ENCODE peak calls at places on chromosomes 13 and 19, in four cellular contexts. I is A172, E is putamen, W is mucosa of descending colon. D is an unnamed sample.

GRCh38 chr19:43504426-43505185 is at the start of gene PHLDB3:
- DNase-seq in I (peak), E (no peak), W (peak), D (peak)

GRCh38 chr13:110331362-110331761 is 24.3 kb downstream of the COL4A2 start:
- DNase-seq in I (no peak), E (no peak), W (no peak), D (no peak)

GRCh38 chr19:40580619-40581018 is 3.9 kb downstream of the SHKBP1 start:
- DNase-seq in I (no peak), E (no peak), W (no peak), D (no peak)

GRCh38 chr13:113491418-113491883 is 940 bp upstream of the DCUN1D2 start:
- DNase-seq in I (no peak), E (no peak), W (peak), D (peak)

GRCh38 chr19:35313614-35314013 is 15.4 kb upstream of the CD22 start:
- DNase-seq in I (peak), E (no peak), W (no peak), D (no peak)

GRCh38 chr13:44305216-44305615 is 68.4 kb upstream of the SERP2 start:
- DNase-seq in I (no peak), E (no peak), W (no peak), D (no peak)

GRCh38 chr19:54430306-54431254 is 15.3 kb downstream of the TTYH1 start:
- DNase-seq in I (no peak), E (no peak), W (peak), D (peak)

GRCh38 chr13:30338331-30338851 is 31.0 kb upstream of the KATNAL1 start:
- DNase-seq in I (peak), E (no peak), W (no peak), D (no peak)

GRCh38 chr19:35773020-35773809 is 2.1 kb upstream of the ARHGAP33 start:
- DNase-seq in I (peak), E (no peak), W (no peak), D (no peak)

GRCh38 chr19:5207806-5208205 is 132.8 kb downstream of the PTPRS start:
- DNase-seq in I (no peak), E (no peak), W (no peak), D (no peak)

GRCh38 chr13:112741835-112742570 is 52.2 kb downstream of the ATP11A start:
- DNase-seq in I (no peak), E (no peak), W (no peak), D (no peak)

GRCh38 chr13:113098163-113098732 is 7.3 kb upstream of the F7 start:
- DNase-seq in I (no peak), E (no peak), W (no peak), D (no peak)

GRCh38 chr19:18308051-18308947 is 14.6 kb downstream of the LSM4 start:
- DNase-seq in I (no peak), E (no peak), W (no peak), D (no peak)

GRCh38 chr13:55816976-55817601 is 1323.6 kb upstream of the PRR20A start:
- DNase-seq in I (no peak), E (no peak), W (no peak), D (no peak)

GRCh38 chr19:35710784-35711723 is 6.7 kb downstream of the ZBTB32 start:
- DNase-seq in I (no peak), E (no peak), W (no peak), D (no peak)

GRCh38 chr13:37168922-37169321 is 63.5 kb upstream of the CSNK1A1L start:
- DNase-seq in I (no peak), E (no peak), W (no peak), D (no peak)

GRCh38 chr19:6723108-6723618 is 2.7 kb upstream of the C3 start:
- DNase-seq in I (peak), E (peak), W (no peak), D (peak)

GRCh38 chr19:42468273-42468796 is 25.6 kb upstream of the CXCL17 start:
- DNase-seq in I (peak), E (no peak), W (peak), D (no peak)

GRCh38 chr19:45483033-45483432 is 13.8 kb downstream of the RTN2 start:
- DNase-seq in I (no peak), E (no peak), W (no peak), D (no peak)

GRCh38 chr19:30023330-30023729 is 81.3 kb downstream of the URI1 start:
- DNase-seq in I (no peak), E (no peak), W (no peak), D (no peak)

GRCh38 chr13:38624822-38625221 is 62.1 kb upstream of the FREM2 start:
- DNase-seq in I (no peak), E (no peak), W (no peak), D (no peak)

GRCh38 chr13:44758595-44759221 is 182.6 kb upstream of the TSC22D1 start:
- DNase-seq in I (peak), E (no peak), W (no peak), D (peak)

GRCh38 chr19:18167011-18167410 is 6.6 kb upstream of the IFI30 start:
- DNase-seq in I (no peak), E (no peak), W (no peak), D (no peak)

GRCh38 chr13:46666727-46667456 is 113.9 kb downstream of the LRCH1 start:
- DNase-seq in I (no peak), E (no peak), W (no peak), D (no peak)

GRCh38 chr19:38813323-38813722 is 578 bp upstream of the LGALS4 start:
- DNase-seq in I (no peak), E (no peak), W (no peak), D (no peak)

GRCh38 chr13:35954207-35954560 is 177.0 kb downstream of the DCLK1 start:
- DNase-seq in I (no peak), E (no peak), W (no peak), D (no peak)

GRCh38 chr13:30618186-30618937 is 642 bp downstream of the USPL1 start:
- DNase-seq in I (peak), E (no peak), W (no peak), D (peak)

GRCh38 chr13:113009743-113010509 is 40.9 kb downstream of the MCF2L start:
- DNase-seq in I (no peak), E (no peak), W (no peak), D (no peak)

GRCh38 chr19:16373079-16373478 is 48.5 kb downstream of the KLF2 start:
- DNase-seq in I (no peak), E (no peak), W (no peak), D (no peak)

GRCh38 chr13:43195551-43195950 is 172.2 kb downstream of the DNAJC15 start:
- DNase-seq in I (no peak), E (no peak), W (no peak), D (no peak)